ENCODE peak calls at places on chromosomes 4 and X, in four cellular contexts. L is PC-3, S is H9, I is heart right ventricle. B is an unnamed sample. For H3K4me1, the result is how much of the 10 kb centered on the place peaks cover.

GRCh38 chr4:168484626-168485025 is 4.3 kb upstream of the DDX60L start:
- DNase-seq in L (peak), S (no peak), I (no peak), B (no peak)

GRCh38 chrX:107826286-107827136 is 845 bp downstream of the MID2 start:
- DNase-seq in L (peak), I (peak), S (peak), B (peak)

GRCh38 chrX:69277369-69277768 is 112.1 kb upstream of the PJA1 start:
- DNase-seq in S (no peak), L (no peak), I (no peak), B (no peak)

GRCh38 chr4:1255151-1255550 is 6.2 kb upstream of the CTBP1 start:
- DNase-seq in S (no peak), I (no peak), L (no peak), B (no peak)

GRCh38 chrX:139640259-139640658 is 67.7 kb downstream of the MCF2 start:
- DNase-seq in S (no peak), I (no peak), L (no peak), B (no peak)

GRCh38 chr4:112560084-112560483 is 44.1 kb upstream of the NEUROG2 start:
- DNase-seq in L (no peak), I (no peak), S (no peak), B (no peak)

GRCh38 chrX:41336447-41336846 is 2.5 kb downstream of the DDX3X start:
- DNase-seq in S (no peak), I (no peak), L (no peak), B (no peak)

GRCh38 chr4:110055014-110055768 is 142.5 kb downstream of the EGF start:
- DNase-seq in I (no peak), L (peak), S (no peak), B (no peak)

GRCh38 chrX:55981603-55982002 is 250.6 kb upstream of the KLF8 start:
- DNase-seq in L (no peak), I (no peak), S (no peak), B (no peak)

GRCh38 chr4:135694066-135694465 is 1492.5 kb upstream of the PABPC4L start:
- DNase-seq in L (no peak), I (no peak), S (no peak), B (no peak)

GRCh38 chr4:140344621-140345020 is 28.8 kb upstream of the SCOC start:
- DNase-seq in S (no peak), I (no peak), L (no peak), B (no peak)
- H3K4me1 ChIP-seq in S (under half), I (under half), L (under half), B (under half)

GRCh38 chr4:140372607-140373327 is 679 bp upstream of the SCOC start:
- DNase-seq in L (peak), S (no peak), I (no peak), B (no peak)
- TF ChIP-seq CTCF in L (no peak), S (no peak), I (no peak), B (peak)

GRCh38 chrX:45749375-45749774 is 548.7 kb upstream of the DIPK2B start:
- DNase-seq in S (no peak), L (peak), I (no peak), B (no peak)
- H3K4me1 ChIP-seq in S (under half), L (half or more), I (under half), B (under half)

DNA sequence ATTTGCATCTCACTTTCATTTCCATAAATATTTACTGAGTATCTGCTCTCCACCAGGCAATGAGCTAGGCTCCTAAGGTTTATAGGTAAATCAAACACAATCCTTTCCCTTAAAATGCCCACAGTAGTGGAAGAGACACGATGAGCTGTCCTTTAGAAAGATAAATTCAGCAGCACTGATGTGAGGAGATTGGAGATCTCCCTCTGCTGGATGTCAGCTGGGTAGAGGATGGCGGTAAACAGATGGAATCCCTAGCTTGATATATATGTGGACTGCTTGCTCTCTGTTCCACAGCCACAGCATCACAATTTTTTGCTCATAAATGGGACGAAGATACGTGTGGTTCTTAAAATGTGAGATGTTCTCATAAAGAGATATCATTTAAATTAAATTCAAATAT is 216.4 kb upstream of the RASGEF1B start:
- DNase-seq in L (peak), S (no peak), I (no peak), B (no peak)
- TF ChIP-seq CTCF in L (peak), S (peak), I (no peak), B (no peak)

GRCh38 chr4:87056884-87057283 is 122.1 kb downstream of the AFF1 start:
- DNase-seq in S (no peak), I (no peak), L (no peak), B (no peak)
- H3K4me1 ChIP-seq in S (under half), I (half or more), L (half or more), B (under half)

DNA sequence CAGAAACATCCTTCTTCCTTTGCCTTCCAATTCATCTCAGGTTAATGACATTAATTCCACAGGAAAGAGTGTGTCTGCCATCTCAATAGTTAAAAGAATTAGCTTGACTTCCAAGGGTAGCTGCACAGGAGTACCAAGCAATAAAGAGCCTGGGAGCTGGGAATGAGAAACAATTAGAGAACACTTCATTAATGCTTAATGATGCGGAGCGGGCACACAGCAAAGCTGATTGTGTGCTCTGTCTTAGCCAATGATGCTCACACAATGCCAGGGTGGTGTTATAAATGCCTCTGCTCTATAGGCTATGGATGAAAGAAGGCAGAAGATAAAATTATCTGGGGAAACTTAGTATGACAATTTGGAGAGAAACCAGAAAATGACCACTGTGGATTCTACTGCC is 1052.5 kb upstream of the LCORL start:
- DNase-seq in L (no peak), I (no peak), S (no peak), B (no peak)
- TF ChIP-seq CTCF in L (no peak), I (no peak), S (no peak), B (no peak)

GRCh38 chr4:121688696-121689095 is 8.1 kb downstream of the ANXA5 start:
- DNase-seq in L (no peak), S (no peak), I (no peak), B (no peak)
- H3K4me1 ChIP-seq in L (half or more), S (under half), I (half or more), B (under half)

GRCh38 chr4:41814565-41814964 is 66.0 kb upstream of the PHOX2B start:
- DNase-seq in I (peak), L (peak), S (peak), B (peak)
- TF ChIP-seq CTCF in I (peak), L (peak), S (peak), B (no peak)

DNA sequence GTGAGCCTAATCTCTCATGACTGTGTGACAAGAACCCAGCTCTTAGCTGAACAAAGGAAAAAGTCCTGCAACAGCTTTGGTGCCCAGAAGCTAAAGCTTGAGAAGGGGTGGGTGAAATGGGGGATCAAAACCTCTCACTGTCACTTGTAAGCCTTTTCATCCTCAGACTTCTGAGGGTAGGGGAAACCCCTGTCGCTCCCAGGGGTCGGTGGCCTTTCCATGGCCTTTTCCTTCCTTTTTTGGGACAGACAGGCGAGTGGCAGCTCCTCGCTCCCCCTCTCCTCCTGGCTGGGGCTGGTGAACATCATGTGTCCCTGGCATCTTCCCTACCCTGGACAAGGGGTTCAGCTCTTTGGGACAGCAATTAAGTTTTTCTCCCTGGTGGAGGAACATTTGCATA is 78.2 kb downstream of the FAM47A start:
- DNase-seq in L (no peak), S (peak), I (no peak), B (no peak)
- H3K4me1 ChIP-seq in L (under half), S (under half), I (under half), B (under half)

GRCh38 chr4:145936142-145937020 is 2.2 kb downstream of the ZNF827 start:
- DNase-seq in S (peak), L (peak), I (peak), B (peak)
- TF ChIP-seq CTCF in S (peak), L (peak), I (no peak), B (no peak)